ENCODE peak calls at places on chromosome 14, in ten cellular contexts. Z is aorta; K is CD8-positive, alpha-beta T cell; N is hepatocyte; Q is testis; B is HL-60; V is heart left ventricle; S is HepG2; U is colonic mucosa; X is Karpas-422. R is an unnamed sample.

GRCh38 chr14:75247286-75247922 is 31.2 kb upstream of the FOS start:
- DNase-seq in Z (no peak), K (peak), N (no peak), Q (no peak), B (no peak), V (no peak), S (peak), U (no peak), X (no peak), R (peak)

GRCh38 chr14:104524726-104525125 is 54.8 kb upstream of the C14orf180 start:
- DNase-seq in Z (no peak), K (no peak), N (no peak), Q (no peak), B (no peak), V (no peak), S (no peak), U (no peak), X (no peak), R (no peak)

GRCh38 chr14:56888274-56888673 is 78.0 kb upstream of the OTX2 start:
- DNase-seq in Z (no peak), K (no peak), N (no peak), Q (no peak), B (no peak), V (no peak), S (no peak), U (no peak), X (no peak), R (no peak)

GRCh38 chr14:104187931-104188726 is 49.7 kb downstream of the KIF26A start:
- DNase-seq in Z (no peak), K (no peak), N (no peak), Q (no peak), B (no peak), V (no peak), S (no peak), U (peak), X (no peak), R (no peak)

GRCh38 chr14:53384073-53384472 is 230.9 kb upstream of the DDHD1 start:
- DNase-seq in Z (no peak), K (no peak), N (no peak), Q (no peak), B (no peak), V (no peak), S (no peak), U (no peak), X (no peak), R (no peak)

GRCh38 chr14:99360774-99361595 is 89.0 kb upstream of the BCL11B start:
- DNase-seq in Z (no peak), K (no peak), N (no peak), Q (peak), B (no peak), V (no peak), S (peak), U (no peak), X (peak), R (no peak)

GRCh38 chr14:64645220-64645891 is 58.9 kb upstream of the PLEKHG3 start:
- DNase-seq in Z (no peak), K (no peak), N (peak), Q (no peak), B (no peak), V (no peak), S (peak), U (no peak), X (no peak), R (no peak)

GRCh38 chr14:75479770-75480600 is 42.3 kb upstream of the BATF start:
- DNase-seq in Z (peak), K (no peak), N (no peak), Q (no peak), B (peak), V (no peak), S (no peak), U (no peak), X (peak), R (no peak)

GRCh38 chr14:65560340-65561027 is 148.0 kb downstream of the FUT8 start:
- DNase-seq in Z (no peak), K (no peak), N (no peak), Q (no peak), B (no peak), V (no peak), S (no peak), U (no peak), X (no peak), R (no peak)

GRCh38 chr14:99522457-99522891 is 41.3 kb downstream of the CCNK start:
- DNase-seq in Z (no peak), K (no peak), N (peak), Q (no peak), B (no peak), V (peak), S (no peak), U (no peak), X (no peak), R (no peak)

GRCh38 chr14:83372271-83372670 is 1838.6 kb upstream of the SEL1L start:
- DNase-seq in Z (no peak), K (no peak), N (no peak), Q (no peak), B (no peak), V (no peak), S (no peak), U (no peak), X (peak), R (no peak)

GRCh38 chr14:81990312-81990761 is 456.7 kb upstream of the SEL1L start:
- DNase-seq in Z (no peak), K (peak), N (peak), Q (peak), B (peak), V (peak), S (peak), U (peak), X (peak), R (peak)

GRCh38 chr14:77654001-77654431 is 37.6 kb upstream of the SPTLC2 start:
- DNase-seq in Z (no peak), K (no peak), N (no peak), Q (no peak), B (no peak), V (no peak), S (no peak), U (no peak), X (no peak), R (no peak)

GRCh38 chr14:52253503-52253902 is 14.0 kb upstream of the PTGDR start:
- DNase-seq in Z (no peak), K (no peak), N (no peak), Q (no peak), B (no peak), V (no peak), S (no peak), U (no peak), X (no peak), R (no peak)

GRCh38 chr14:81353691-81354323 is 46.3 kb downstream of the STON2 start:
- DNase-seq in Z (no peak), K (no peak), N (no peak), Q (no peak), B (no peak), V (no peak), S (no peak), U (no peak), X (peak), R (no peak)

GRCh38 chr14:65506801-65507200 is 94.3 kb downstream of the FUT8 start:
- DNase-seq in Z (no peak), K (no peak), N (no peak), Q (no peak), B (no peak), V (no peak), S (peak), U (no peak), X (no peak), R (no peak)

GRCh38 chr14:23443411-23443812 is 8.0 kb upstream of the MYH7 start:
- DNase-seq in Z (no peak), K (no peak), N (no peak), Q (peak), B (no peak), V (peak), S (no peak), U (no peak), X (no peak), R (no peak)

GRCh38 chr14:33693237-33693636 is 257.6 kb downstream of the EGLN3 start:
- DNase-seq in Z (no peak), K (no peak), N (no peak), Q (no peak), B (no peak), V (no peak), S (no peak), U (no peak), X (no peak), R (no peak)

GRCh38 chr14:50830932-50831703 is at the start of gene NIN:
- DNase-seq in Z (peak), K (peak), N (peak), Q (peak), B (peak), V (peak), S (peak), U (peak), X (peak), R (peak)

GRCh38 chr14:103256406-103256805 is 77.6 kb upstream of the EIF5 start:
- DNase-seq in Z (no peak), K (no peak), N (no peak), Q (no peak), B (no peak), V (no peak), S (no peak), U (no peak), X (no peak), R (no peak)

GRCh38 chr14:100056964-100057817 is 8.0 kb upstream of the EVL start:
- DNase-seq in Z (no peak), K (peak), N (no peak), Q (no peak), B (peak), V (no peak), S (no peak), U (no peak), X (no peak), R (peak)

GRCh38 chr14:22426711-22427110 is 162.3 kb downstream of the DAD1 start:
- DNase-seq in Z (no peak), K (no peak), N (no peak), Q (no peak), B (no peak), V (no peak), S (no peak), U (no peak), X (no peak), R (no peak)

GRCh38 chr14:90531497-90531896 is 134.7 kb downstream of the CALM1 start:
- DNase-seq in Z (no peak), K (no peak), N (no peak), Q (no peak), B (no peak), V (no peak), S (no peak), U (no peak), X (no peak), R (no peak)

GRCh38 chr14:92472860-92473259 is 40.7 kb upstream of the RIN3 start:
- DNase-seq in Z (no peak), K (no peak), N (no peak), Q (peak), B (peak), V (no peak), S (no peak), U (no peak), X (no peak), R (no peak)

GRCh38 chr14:47332099-47332498 is 343.3 kb downstream of the MDGA2 start:
- DNase-seq in Z (no peak), K (no peak), N (no peak), Q (no peak), B (no peak), V (no peak), S (no peak), U (no peak), X (no peak), R (no peak)

GRCh38 chr14:68507544-68508081 is 285.3 kb downstream of the ZFP36L1 start:
- DNase-seq in Z (no peak), K (peak), N (no peak), Q (no peak), B (no peak), V (no peak), S (no peak), U (no peak), X (no peak), R (peak)
- H3K27ac ChIP-seq in Z (no peak), K (peak), N (peak), Q (no peak), B (no peak), V (no peak), S (no peak), U (peak), X (no peak), R (no peak)

GRCh38 chr14:73491977-73492552 is 1.3 kb downstream of the RIOX1 start:
- DNase-seq in Z (peak), K (no peak), N (no peak), Q (no peak), B (no peak), V (no peak), S (no peak), U (no peak), X (no peak), R (no peak)

GRCh38 chr14:73489481-73490175 is 1.1 kb upstream of the RIOX1 start:
- DNase-seq in Z (no peak), K (no peak), N (no peak), Q (no peak), B (no peak), V (no peak), S (no peak), U (no peak), X (no peak), R (no peak)

GRCh38 chr14:73494593-73494992 is 3.9 kb downstream of the RIOX1 start:
- DNase-seq in Z (no peak), K (no peak), N (no peak), Q (no peak), B (no peak), V (no peak), S (no peak), U (no peak), X (no peak), R (no peak)

GRCh38 chr14:73491256-73491976 is 683 bp downstream of the RIOX1 start:
- DNase-seq in Z (peak), K (peak), N (peak), Q (peak), B (peak), V (peak), S (peak), U (peak), X (peak), R (peak)

GRCh38 chr14:73492661-73493060 is 1.9 kb downstream of the RIOX1 start:
- DNase-seq in Z (no peak), K (no peak), N (no peak), Q (peak), B (no peak), V (no peak), S (no peak), U (no peak), X (no peak), R (no peak)
- H3K4me3 ChIP-seq in Z (no peak), K (peak), N (no peak), Q (peak), B (no peak), V (no peak), S (peak), U (no peak), X (peak), R (no peak)

GRCh38 chr14:97116546-97116945 is 319.4 kb downstream of the VRK1 start:
- DNase-seq in Z (no peak), K (no peak), N (no peak), Q (no peak), B (no peak), V (no peak), S (no peak), U (no peak), X (no peak), R (no peak)
- H3K27ac ChIP-seq in Z (no peak), K (no peak), N (no peak), Q (no peak), B (no peak), V (no peak), S (no peak), U (no peak), X (no peak), R (no peak)

GRCh38 chr14:89409961-89410360 is 7.1 kb downstream of the FOXN3 start:
- DNase-seq in Z (no peak), K (no peak), N (no peak), Q (no peak), B (no peak), V (no peak), S (no peak), U (no peak), X (no peak), R (no peak)
- H3K4me3 ChIP-seq in Z (no peak), K (no peak), N (no peak), Q (no peak), B (no peak), V (no peak), S (no peak), U (no peak), X (no peak), R (no peak)

DNA sequence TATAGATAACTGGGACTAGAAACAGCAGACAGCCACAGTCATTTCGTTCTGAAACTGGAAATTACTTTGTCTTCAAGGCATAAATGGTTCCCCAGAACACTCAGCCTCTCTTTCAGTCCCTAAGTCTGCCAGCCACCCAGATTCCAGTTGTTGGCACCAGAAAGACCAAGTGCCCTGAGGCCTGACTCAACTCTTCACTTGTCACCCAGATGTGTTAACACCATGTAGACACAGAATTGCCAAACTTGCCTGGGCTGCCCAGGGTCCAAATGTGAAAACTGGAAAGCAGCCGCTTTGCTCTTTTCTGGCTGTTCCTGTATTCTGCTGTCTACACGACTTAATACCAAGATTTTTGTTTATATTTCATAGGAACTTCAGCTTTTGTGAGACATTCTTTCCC is 3.0 kb upstream of the LGALS3 start:
- DNase-seq in Z (no peak), K (no peak), N (no peak), Q (no peak), B (no peak), V (peak), S (no peak), U (peak), X (no peak), R (no peak)
- H3K27ac ChIP-seq in Z (no peak), K (no peak), N (peak), Q (no peak), B (peak), V (peak), S (no peak), U (peak), X (no peak), R (no peak)

R was measured in CD8-positive, alpha-beta memory T cell.